ENCODE peak calls at places on chromosomes 7 and 10, in eight cellular contexts. One of them, this sample, is unnamed.
A peak's percentile ranks its signal among the peaks of the same experiment; 100 is the strongest.

GRCh38 chr10:11611248-11612003 is at the start of gene USP6NL:
- DNase-seq in cardiac fibroblast: peak; percentile 85
- DNase-seq in upper lobe of right lung: peak; percentile 96
- DNase-seq in HFF-Myc: no peak
- DNase-seq in astrocyte of the spinal cord: peak; percentile 80
- DNase-seq in suprapubic skin: peak; percentile 88
- DNase-seq in choroid plexus epithelial cell: peak; percentile 76
- DNase-seq in body of pancreas: peak; percentile 93
- DNase-seq in this sample: peak; percentile 90

GRCh38 chr10:78312197-78313046 is 278.8 kb downstream of the RPS24 start:
- DNase-seq in suprapubic skin: no peak
- DNase-seq in cardiac fibroblast: peak; percentile 88
- DNase-seq in HFF-Myc: no peak
- DNase-seq in choroid plexus epithelial cell: peak; percentile 12
- DNase-seq in astrocyte of the spinal cord: peak; percentile 47
- DNase-seq in body of pancreas: peak; percentile 6
- DNase-seq in upper lobe of right lung: no peak
- DNase-seq in this sample: peak; percentile 50

GRCh38 chr10:18205098-18205834 is 65.0 kb downstream of the CACNB2 start:
- DNase-seq in body of pancreas: no peak
- DNase-seq in choroid plexus epithelial cell: peak; percentile 63
- DNase-seq in astrocyte of the spinal cord: no peak
- DNase-seq in cardiac fibroblast: peak; percentile 16
- DNase-seq in suprapubic skin: no peak
- DNase-seq in HFF-Myc: no peak
- DNase-seq in upper lobe of right lung: no peak
- DNase-seq in this sample: no peak

GRCh38 chr10:6416892-6417512 is 163.1 kb downstream of the PRKCQ start:
- DNase-seq in astrocyte of the spinal cord: peak; percentile 56
- DNase-seq in choroid plexus epithelial cell: peak; percentile 77
- DNase-seq in HFF-Myc: peak; percentile 30
- DNase-seq in cardiac fibroblast: peak; percentile 64
- DNase-seq in upper lobe of right lung: no peak
- DNase-seq in body of pancreas: no peak
- DNase-seq in suprapubic skin: no peak
- DNase-seq in this sample: no peak

GRCh38 chr10:110774069-110775021 is 97.4 kb upstream of the PDCD4 start:
- DNase-seq in upper lobe of right lung: no peak
- DNase-seq in suprapubic skin: no peak
- DNase-seq in body of pancreas: no peak
- DNase-seq in cardiac fibroblast: peak; percentile 43
- DNase-seq in HFF-Myc: no peak
- DNase-seq in astrocyte of the spinal cord: peak; percentile 65
- DNase-seq in choroid plexus epithelial cell: peak; percentile 76
- DNase-seq in this sample: no peak

GRCh38 chr10:91009121-91009520 is 88.2 kb upstream of the ANKRD1 start:
- DNase-seq in cardiac fibroblast: no peak
- DNase-seq in astrocyte of the spinal cord: no peak
- DNase-seq in body of pancreas: no peak
- DNase-seq in HFF-Myc: no peak
- DNase-seq in choroid plexus epithelial cell: no peak
- DNase-seq in suprapubic skin: no peak
- DNase-seq in upper lobe of right lung: no peak
- DNase-seq in this sample: no peak

GRCh38 chr7:113085781-113086390 is 741 bp downstream of the GPR85 start:
- DNase-seq in body of pancreas: no peak
- DNase-seq in cardiac fibroblast: no peak
- DNase-seq in choroid plexus epithelial cell: peak; percentile 45
- DNase-seq in astrocyte of the spinal cord: peak; percentile 40
- DNase-seq in upper lobe of right lung: no peak
- DNase-seq in suprapubic skin: no peak
- DNase-seq in HFF-Myc: no peak
- DNase-seq in this sample: no peak

GRCh38 chr10:110901954-110902819 is 16.8 kb downstream of the BBIP1 start:
- DNase-seq in astrocyte of the spinal cord: peak; percentile 77
- DNase-seq in suprapubic skin: no peak
- DNase-seq in upper lobe of right lung: no peak
- DNase-seq in body of pancreas: no peak
- DNase-seq in HFF-Myc: no peak
- DNase-seq in choroid plexus epithelial cell: peak; percentile 83
- DNase-seq in cardiac fibroblast: peak; percentile 55
- DNase-seq in this sample: no peak

GRCh38 chr7:94655884-94656657 is at the start of gene SGCE:
- DNase-seq in choroid plexus epithelial cell: peak; percentile 88
- DNase-seq in upper lobe of right lung: peak; percentile 85
- DNase-seq in body of pancreas: peak; percentile 65
- DNase-seq in astrocyte of the spinal cord: peak; percentile 78
- DNase-seq in cardiac fibroblast: peak; percentile 89
- DNase-seq in HFF-Myc: no peak
- DNase-seq in suprapubic skin: peak; percentile 73
- DNase-seq in this sample: peak; percentile 78

GRCh38 chr10:112689327-112689726 is 242.3 kb downstream of the VTI1A start:
- DNase-seq in suprapubic skin: no peak
- DNase-seq in choroid plexus epithelial cell: peak; percentile 24
- DNase-seq in cardiac fibroblast: peak; percentile 36
- DNase-seq in upper lobe of right lung: no peak
- DNase-seq in HFF-Myc: no peak
- DNase-seq in astrocyte of the spinal cord: no peak
- DNase-seq in body of pancreas: no peak
- DNase-seq in this sample: no peak

GRCh38 chr10:28569506-28570159 is 36.7 kb downstream of the WAC start:
- DNase-seq in body of pancreas: no peak
- DNase-seq in choroid plexus epithelial cell: peak; percentile 63
- DNase-seq in astrocyte of the spinal cord: peak; percentile 32
- DNase-seq in cardiac fibroblast: peak; percentile 11
- DNase-seq in upper lobe of right lung: no peak
- DNase-seq in suprapubic skin: no peak
- DNase-seq in HFF-Myc: peak; percentile 2
- DNase-seq in this sample: no peak

GRCh38 chr10:66148312-66148711 is 777.5 kb upstream of the LRRTM3 start:
- DNase-seq in choroid plexus epithelial cell: no peak
- DNase-seq in suprapubic skin: no peak
- DNase-seq in body of pancreas: no peak
- DNase-seq in upper lobe of right lung: no peak
- DNase-seq in HFF-Myc: no peak
- DNase-seq in cardiac fibroblast: no peak
- DNase-seq in astrocyte of the spinal cord: no peak
- DNase-seq in this sample: no peak

GRCh38 chr10:30818010-30818660 is 188.6 kb upstream of the LYZL2 start:
- DNase-seq in upper lobe of right lung: no peak
- DNase-seq in HFF-Myc: no peak
- DNase-seq in astrocyte of the spinal cord: peak; percentile 41
- DNase-seq in choroid plexus epithelial cell: peak; percentile 66
- DNase-seq in body of pancreas: no peak
- DNase-seq in cardiac fibroblast: peak; percentile 93
- DNase-seq in suprapubic skin: no peak
- DNase-seq in this sample: no peak

GRCh38 chr7:100730136-100730800 is 3.1 kb upstream of the ZAN start:
- DNase-seq in choroid plexus epithelial cell: no peak
- DNase-seq in cardiac fibroblast: no peak
- DNase-seq in HFF-Myc: no peak
- DNase-seq in upper lobe of right lung: no peak
- DNase-seq in body of pancreas: no peak
- DNase-seq in astrocyte of the spinal cord: no peak
- DNase-seq in suprapubic skin: no peak
- DNase-seq in this sample: no peak

GRCh38 chr7:40622830-40623507 is 488.2 kb downstream of the SUGCT start:
- DNase-seq in suprapubic skin: no peak
- DNase-seq in body of pancreas: no peak
- DNase-seq in choroid plexus epithelial cell: no peak
- DNase-seq in astrocyte of the spinal cord: no peak
- DNase-seq in HFF-Myc: peak; percentile 21
- DNase-seq in upper lobe of right lung: no peak
- DNase-seq in cardiac fibroblast: no peak
- DNase-seq in this sample: no peak

DNA sequence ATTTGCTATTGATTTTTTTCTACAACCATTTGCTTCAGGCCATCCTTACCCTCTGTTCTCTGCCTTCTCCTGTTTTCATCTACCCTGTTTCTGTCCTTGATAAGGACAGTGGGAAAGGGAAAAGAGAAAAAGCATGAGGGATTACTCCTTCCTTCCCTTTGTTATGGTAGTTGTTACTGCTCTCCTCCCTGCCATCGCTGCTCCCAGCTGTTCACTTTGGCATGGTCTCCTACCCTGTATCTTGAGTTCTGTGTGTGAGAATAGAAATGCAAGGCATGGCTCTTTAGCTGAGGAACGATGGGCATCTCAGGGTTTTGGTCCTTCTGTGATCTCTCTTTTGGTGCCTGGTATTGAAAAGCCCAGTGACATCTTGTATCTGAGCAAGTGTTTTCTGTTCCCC is 6.4 kb downstream of the CCSER2 start:
- DNase-seq in body of pancreas: no peak
- DNase-seq in HFF-Myc: no peak
- DNase-seq in suprapubic skin: no peak
- DNase-seq in astrocyte of the spinal cord: no peak
- DNase-seq in upper lobe of right lung: no peak
- DNase-seq in choroid plexus epithelial cell: no peak
- DNase-seq in cardiac fibroblast: peak; percentile 27
- DNase-seq in this sample: no peak
- H3K4me3 ChIP-seq in body of pancreas: no peak overlapping the region
- H3K4me3 ChIP-seq in HFF-Myc: no peak overlapping the region
- H3K4me3 ChIP-seq in suprapubic skin: no peak overlapping the region
- H3K4me3 ChIP-seq in astrocyte of the spinal cord: no peak overlapping the region
- H3K4me3 ChIP-seq in upper lobe of right lung: no peak overlapping the region
- H3K4me3 ChIP-seq in choroid plexus epithelial cell: no peak overlapping the region
- H3K4me3 ChIP-seq in cardiac fibroblast: no peak overlapping the region
- H3K4me3 ChIP-seq in this sample: no peak overlapping the region

GRCh38 chr7:80916770-80917681 is 1.8 kb downstream of the SEMA3C start:
- DNase-seq in suprapubic skin: no peak
- DNase-seq in body of pancreas: no peak
- DNase-seq in cardiac fibroblast: peak; percentile 72
- DNase-seq in astrocyte of the spinal cord: peak; percentile 86
- DNase-seq in upper lobe of right lung: no peak
- DNase-seq in choroid plexus epithelial cell: peak; percentile 80
- DNase-seq in HFF-Myc: no peak
- DNase-seq in this sample: no peak

GRCh38 chr7:80922254-80923049 is 3.6 kb upstream of the SEMA3C start:
- DNase-seq in astrocyte of the spinal cord: no peak
- DNase-seq in suprapubic skin: no peak
- DNase-seq in upper lobe of right lung: no peak
- DNase-seq in choroid plexus epithelial cell: no peak
- DNase-seq in HFF-Myc: no peak
- DNase-seq in body of pancreas: no peak
- DNase-seq in cardiac fibroblast: no peak
- DNase-seq in this sample: no peak

GRCh38 chr7:80921130-80921529 is 2.3 kb upstream of the SEMA3C start:
- DNase-seq in astrocyte of the spinal cord: no peak
- DNase-seq in cardiac fibroblast: peak; percentile 42
- DNase-seq in choroid plexus epithelial cell: no peak
- DNase-seq in suprapubic skin: no peak
- DNase-seq in body of pancreas: no peak
- DNase-seq in upper lobe of right lung: no peak
- DNase-seq in HFF-Myc: no peak
- DNase-seq in this sample: no peak

GRCh38 chr7:80918406-80918805 is 445 bp downstream of the SEMA3C start:
- DNase-seq in HFF-Myc: no peak
- DNase-seq in suprapubic skin: no peak
- DNase-seq in body of pancreas: no peak
- DNase-seq in choroid plexus epithelial cell: peak; percentile 55
- DNase-seq in upper lobe of right lung: no peak
- DNase-seq in astrocyte of the spinal cord: peak; percentile 65
- DNase-seq in cardiac fibroblast: peak; percentile 26
- DNase-seq in this sample: no peak

GRCh38 chr7:80918909-80919721 is at the start of gene SEMA3C:
- DNase-seq in astrocyte of the spinal cord: peak; percentile 98
- DNase-seq in body of pancreas: peak; percentile 85
- DNase-seq in suprapubic skin: peak; percentile 90
- DNase-seq in choroid plexus epithelial cell: peak; percentile 99
- DNase-seq in HFF-Myc: peak; percentile 72
- DNase-seq in upper lobe of right lung: peak; percentile 95
- DNase-seq in cardiac fibroblast: peak; percentile 97
- DNase-seq in this sample: peak; percentile 93
- TF ChIP-seq CTCF in astrocyte of the spinal cord: no peak
- TF ChIP-seq CTCF in body of pancreas: no peak
- TF ChIP-seq CTCF in suprapubic skin: no peak
- TF ChIP-seq CTCF in choroid plexus epithelial cell: peak; percentile 28
- TF ChIP-seq CTCF in HFF-Myc: no peak
- TF ChIP-seq CTCF in upper lobe of right lung: no peak
- TF ChIP-seq CTCF in cardiac fibroblast: no peak
- TF ChIP-seq CTCF in this sample: no peak

DNA sequence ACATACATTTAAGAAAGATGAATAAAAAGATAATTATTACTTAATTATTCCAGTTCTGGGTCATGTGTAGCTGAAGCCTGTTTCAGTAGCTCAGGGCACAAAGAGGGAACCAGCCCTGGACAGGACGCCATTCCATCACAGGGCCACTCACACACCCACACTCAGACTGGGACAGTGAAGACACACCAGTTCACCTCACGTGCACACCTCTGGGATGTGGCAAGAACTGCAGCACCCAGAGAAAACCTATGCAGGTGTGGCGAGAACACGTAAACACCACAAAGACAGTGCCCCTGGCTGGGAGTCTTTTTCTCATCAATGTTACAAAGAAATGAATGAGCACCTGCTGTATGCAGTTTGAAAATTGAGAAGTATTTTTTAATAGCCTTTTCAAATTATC is 1.6 kb upstream of the IDI1 start:
- DNase-seq in astrocyte of the spinal cord: no peak
- DNase-seq in HFF-Myc: no peak
- DNase-seq in suprapubic skin: no peak
- DNase-seq in body of pancreas: no peak
- DNase-seq in cardiac fibroblast: no peak
- DNase-seq in upper lobe of right lung: no peak
- DNase-seq in choroid plexus epithelial cell: no peak
- DNase-seq in this sample: no peak
- H3K4me3 ChIP-seq in astrocyte of the spinal cord: peak overlapping the region; percentile 80
- H3K4me3 ChIP-seq in HFF-Myc: peak overlapping the region; percentile 90
- H3K4me3 ChIP-seq in suprapubic skin: peak overlapping the region; percentile 70
- H3K4me3 ChIP-seq in body of pancreas: no peak overlapping the region
- H3K4me3 ChIP-seq in cardiac fibroblast: peak overlapping the region; percentile 76
- H3K4me3 ChIP-seq in upper lobe of right lung: peak overlapping the region; percentile 94
- H3K4me3 ChIP-seq in choroid plexus epithelial cell: peak overlapping the region; percentile 91
- H3K4me3 ChIP-seq in this sample: no peak overlapping the region

GRCh38 chr7:95922191-95922590 is 149.8 kb downstream of the DYNC1I1 start:
- DNase-seq in upper lobe of right lung: no peak
- DNase-seq in HFF-Myc: no peak
- DNase-seq in body of pancreas: no peak
- DNase-seq in cardiac fibroblast: no peak
- DNase-seq in suprapubic skin: no peak
- DNase-seq in astrocyte of the spinal cord: no peak
- DNase-seq in choroid plexus epithelial cell: no peak
- DNase-seq in this sample: no peak

GRCh38 chr7:95916573-95917371 is 144.4 kb downstream of the DYNC1I1 start:
- DNase-seq in upper lobe of right lung: peak; percentile 81
- DNase-seq in cardiac fibroblast: peak; percentile 77
- DNase-seq in suprapubic skin: peak; percentile 84
- DNase-seq in HFF-Myc: peak; percentile 50
- DNase-seq in choroid plexus epithelial cell: peak; percentile 80
- DNase-seq in astrocyte of the spinal cord: peak; percentile 70
- DNase-seq in body of pancreas: peak; percentile 85
- DNase-seq in this sample: no peak

GRCh38 chr7:95921543-95921942 is 149.2 kb downstream of the DYNC1I1 start:
- DNase-seq in astrocyte of the spinal cord: no peak
- DNase-seq in choroid plexus epithelial cell: no peak
- DNase-seq in body of pancreas: no peak
- DNase-seq in HFF-Myc: no peak
- DNase-seq in upper lobe of right lung: no peak
- DNase-seq in cardiac fibroblast: no peak
- DNase-seq in suprapubic skin: no peak
- DNase-seq in this sample: no peak

GRCh38 chr7:95917622-95918021 is 145.3 kb downstream of the DYNC1I1 start:
- DNase-seq in body of pancreas: no peak
- DNase-seq in astrocyte of the spinal cord: no peak
- DNase-seq in upper lobe of right lung: no peak
- DNase-seq in choroid plexus epithelial cell: no peak
- DNase-seq in suprapubic skin: no peak
- DNase-seq in cardiac fibroblast: no peak
- DNase-seq in HFF-Myc: no peak
- DNase-seq in this sample: no peak

GRCh38 chr7:95919574-95919973 is 147.2 kb downstream of the DYNC1I1 start:
- DNase-seq in cardiac fibroblast: no peak
- DNase-seq in upper lobe of right lung: no peak
- DNase-seq in astrocyte of the spinal cord: no peak
- DNase-seq in HFF-Myc: no peak
- DNase-seq in suprapubic skin: no peak
- DNase-seq in body of pancreas: no peak
- DNase-seq in choroid plexus epithelial cell: no peak
- DNase-seq in this sample: no peak
- TF ChIP-seq CTCF in cardiac fibroblast: peak; percentile 1
- TF ChIP-seq CTCF in upper lobe of right lung: no peak
- TF ChIP-seq CTCF in astrocyte of the spinal cord: peak; percentile 16
- TF ChIP-seq CTCF in HFF-Myc: no peak
- TF ChIP-seq CTCF in suprapubic skin: no peak
- TF ChIP-seq CTCF in body of pancreas: no peak
- TF ChIP-seq CTCF in choroid plexus epithelial cell: no peak
- TF ChIP-seq CTCF in this sample: no peak

This sample was measured in coronary artery.